ENCODE peak calls at places on chromosomes 5 and 9, in eight cellular contexts. G is mesendoderm, Z is neuronal stem cell, N is adipocyte, A is transverse colon, L is A549, T is heart right ventricle, V is heart left ventricle. S is an unnamed sample. For H3K4me1, the result is how much of the 10 kb centered on the place peaks cover.

GRCh38 chr9:112819635-112820496 is 69.3 kb downstream of the SNX30 start:
- DNase-seq in G (peak), T (peak), V (peak), Z (peak), A (peak), N (peak), L (peak), S (peak)

GRCh38 chr5:6424110-6424659 is 24.5 kb upstream of the UBE2QL1 start:
- DNase-seq in G (no peak), Z (no peak), V (no peak), T (no peak), A (no peak), L (no peak), N (no peak), S (no peak)

GRCh38 chr5:56900858-56901578 is 8.4 kb upstream of the SETD9 start:
- DNase-seq in L (peak), T (peak), V (no peak), A (no peak), G (peak), N (peak), Z (peak), S (no peak)

GRCh38 chr9:80496901-80497565 is 925.3 kb downstream of the TLE4 start:
- DNase-seq in L (no peak), T (no peak), A (no peak), N (no peak), V (no peak), G (no peak), Z (no peak), S (no peak)

GRCh38 chr5:146699729-146700430 is 178.7 kb downstream of the PPP2R2B start:
- DNase-seq in L (no peak), Z (no peak), V (no peak), A (no peak), T (no peak), N (no peak), G (no peak), S (no peak)

GRCh38 chr9:71552480-71552879 is 215.8 kb downstream of the CEMIP2 start:
- DNase-seq in Z (no peak), V (no peak), A (no peak), N (no peak), L (no peak), T (no peak), G (peak), S (no peak)

GRCh38 chr5:16539169-16539666 is 73.6 kb upstream of the ZNF622 start:
- DNase-seq in G (no peak), T (peak), L (peak), A (peak), Z (no peak), N (peak), V (peak), S (peak)

GRCh38 chr5:80208337-80208736 is 47.5 kb downstream of the SERINC5 start:
- DNase-seq in V (no peak), A (no peak), Z (no peak), G (no peak), L (no peak), T (no peak), N (no peak), S (no peak)

GRCh38 chr5:100760700-100761099 is 142.4 kb downstream of the ST8SIA4 start:
- DNase-seq in N (no peak), G (no peak), A (no peak), V (no peak), Z (no peak), L (no peak), T (no peak), S (no peak)

GRCh38 chr5:100758780-100759179 is 144.3 kb downstream of the ST8SIA4 start:
- DNase-seq in L (no peak), V (no peak), T (no peak), N (no peak), G (no peak), Z (no peak), A (no peak), S (no peak)

GRCh38 chr5:100757618-100758017 is 145.5 kb downstream of the ST8SIA4 start:
- DNase-seq in A (no peak), V (no peak), N (no peak), Z (no peak), L (no peak), G (peak), T (no peak), S (no peak)

GRCh38 chr5:100755435-100755834 is 147.6 kb downstream of the ST8SIA4 start:
- DNase-seq in L (no peak), V (no peak), N (no peak), T (no peak), A (no peak), G (no peak), Z (no peak), S (no peak)

GRCh38 chr5:100758306-100758705 is 144.8 kb downstream of the ST8SIA4 start:
- DNase-seq in V (no peak), L (no peak), N (no peak), G (no peak), T (no peak), Z (no peak), A (no peak), S (no peak)
- H3K4me1 ChIP-seq in V (under half), L (under half), N (under half), G (under half), T (under half), Z (under half), A (under half), S (under half)

GRCh38 chr9:127558581-127559246 is 53.4 kb upstream of the STXBP1 start:
- DNase-seq in V (peak), N (peak), L (no peak), G (no peak), A (no peak), T (no peak), Z (no peak), S (no peak)
- H3K4me1 ChIP-seq in V (under half), N (half or more), L (half or more), G (under half), A (half or more), T (half or more), Z (under half), S (half or more)

GRCh38 chr9:33449715-33450114 is 2.3 kb upstream of the AQP3 start:
- DNase-seq in A (no peak), Z (no peak), G (no peak), T (no peak), V (no peak), L (no peak), N (no peak), S (no peak)
- H3K4me1 ChIP-seq in A (under half), Z (under half), G (under half), T (under half), V (under half), L (under half), N (under half), S (under half)

GRCh38 chr9:125239631-125240597 is 1.2 kb downstream of the HSPA5 start:
- DNase-seq in T (no peak), G (no peak), L (no peak), V (no peak), A (no peak), Z (no peak), N (peak), S (no peak)
- H3K4me1 ChIP-seq in T (half or more), G (under half), L (half or more), V (under half), A (under half), Z (under half), N (half or more), S (half or more)

DNA sequence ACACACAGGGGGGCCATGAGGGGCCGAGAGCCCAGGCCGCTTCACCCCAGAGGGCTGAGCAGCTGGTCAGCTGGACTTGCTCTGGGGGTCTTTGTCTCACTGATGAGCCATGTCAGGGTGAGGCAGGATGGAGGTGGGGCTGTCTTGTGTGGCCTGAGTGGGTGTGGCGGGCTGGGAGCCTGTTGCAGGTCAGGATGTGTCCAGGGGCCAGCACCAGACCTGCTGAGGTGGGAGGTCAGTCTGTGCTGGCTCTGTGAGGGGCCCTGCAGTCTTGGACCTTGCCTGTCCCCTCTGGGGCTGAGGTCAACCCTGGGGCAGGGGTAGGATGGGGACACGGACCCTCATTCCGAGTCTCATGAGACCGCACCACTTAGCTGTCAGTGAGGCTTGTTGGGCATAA is 56.9 kb downstream of the RXRA start:
- DNase-seq in L (no peak), N (no peak), T (no peak), A (no peak), Z (no peak), V (no peak), G (no peak), S (no peak)
- H3K4me1 ChIP-seq in L (half or more), N (under half), T (half or more), A (half or more), Z (under half), V (half or more), G (under half), S (half or more)

GRCh38 chr9:133443982-133444381 is 15.8 kb upstream of the CACFD1 start:
- DNase-seq in T (no peak), N (no peak), V (no peak), L (no peak), A (no peak), Z (no peak), G (no peak), S (no peak)

GRCh38 chr9:133449760-133450159 is 10.0 kb upstream of the CACFD1 start:
- DNase-seq in T (no peak), Z (no peak), L (peak), G (no peak), V (no peak), A (peak), N (no peak), S (no peak)

GRCh38 chr9:133452562-133452961 is 7.2 kb upstream of the CACFD1 start:
- DNase-seq in T (no peak), A (no peak), N (no peak), G (no peak), Z (no peak), L (no peak), V (no peak), S (no peak)

GRCh38 chr9:133445293-133445969 is 14.3 kb upstream of the CACFD1 start:
- DNase-seq in A (no peak), V (no peak), L (no peak), G (no peak), Z (no peak), T (no peak), N (no peak), S (no peak)

GRCh38 chr9:133448487-133448972 is 11.2 kb upstream of the CACFD1 start:
- DNase-seq in G (no peak), L (no peak), Z (no peak), N (no peak), T (no peak), A (no peak), V (no peak), S (no peak)
- H3K4me1 ChIP-seq in G (under half), L (under half), Z (under half), N (under half), T (under half), A (under half), V (under half), S (under half)

DNA sequence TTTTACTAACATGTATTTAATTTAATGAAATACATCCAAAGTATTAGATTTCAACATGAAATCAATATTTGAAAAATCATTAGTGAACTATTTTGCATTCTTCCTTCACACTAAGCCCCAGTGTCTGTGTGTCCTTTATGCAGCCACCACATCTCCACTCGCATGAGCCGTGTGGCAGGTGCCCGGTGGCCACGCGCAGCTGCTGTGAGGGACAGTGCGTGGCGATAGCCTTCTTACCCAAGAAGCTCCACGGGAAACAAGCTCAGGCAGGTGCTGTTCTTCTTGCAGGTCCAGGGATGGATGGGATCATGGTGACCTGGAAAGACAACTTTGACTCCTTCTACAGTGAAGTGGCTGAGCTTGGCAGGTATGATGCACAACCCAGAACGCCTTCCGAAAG is 79.3 kb upstream of the OTULINL start:
- DNase-seq in A (no peak), V (no peak), L (no peak), G (no peak), Z (no peak), N (no peak), T (no peak), S (no peak)
- H3K4me1 ChIP-seq in A (under half), V (under half), L (under half), G (under half), Z (under half), N (under half), T (under half), S (under half)

GRCh38 chr5:60447488-60447920 is 252.5 kb downstream of the DEPDC1B start:
- DNase-seq in L (no peak), G (no peak), A (no peak), T (no peak), V (no peak), N (no peak), Z (no peak), S (no peak)
- H3K4me1 ChIP-seq in L (under half), G (under half), A (under half), T (under half), V (under half), N (under half), Z (under half), S (under half)

DNA sequence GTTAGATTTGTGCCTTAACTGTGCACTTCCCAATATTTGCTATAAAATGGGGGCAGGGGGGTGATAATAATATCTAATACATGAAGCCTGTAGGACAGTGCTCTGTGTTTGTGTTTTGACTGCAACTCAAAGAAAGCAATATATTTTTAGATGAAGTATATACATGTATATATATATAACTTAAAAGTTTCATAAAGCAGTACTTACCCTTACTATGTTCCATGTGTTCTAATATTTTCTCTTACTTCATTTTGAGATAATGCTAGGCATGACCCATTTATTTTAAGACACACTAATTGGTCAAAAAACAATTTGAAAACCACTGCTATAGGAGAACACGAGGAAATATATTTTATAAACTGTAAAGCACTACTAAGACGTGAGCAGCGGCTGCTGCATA is 2.4 kb downstream of the TRIM52 start:
- DNase-seq in N (no peak), V (no peak), Z (no peak), G (no peak), L (no peak), A (no peak), T (no peak), S (no peak)
- H3K4me1 ChIP-seq in N (half or more), V (under half), Z (under half), G (under half), L (under half), A (under half), T (half or more), S (under half)

GRCh38 chr5:134097221-134097620 is 17.3 kb upstream of the TCF7 start:
- DNase-seq in L (no peak), N (no peak), V (no peak), A (no peak), G (no peak), Z (no peak), T (no peak), S (no peak)
- H3K4me1 ChIP-seq in L (under half), N (under half), V (under half), A (under half), G (under half), Z (under half), T (under half), S (under half)

S was measured in tibial nerve.